ENCODE peak calls at places on chromosomes 2 and 18, in six cellular contexts. Y is esophagus squamous epithelium, Q is epithelial cell of esophagus, R is PC-9, Z is cardiac muscle cell, H is Caco-2. W is an unnamed sample.

GRCh38 chr2:196176142-196176738 is 4.9 kb upstream of the STK17B start:
- DNase-seq in R (no peak), Q (no peak), H (no peak), Y (peak; percentile 13), Z (no peak), W (no peak)

GRCh38 chr2:95356821-95357700 is 45.4 kb upstream of the FAHD2A start:
- DNase-seq in Z (no peak), Y (no peak), H (no peak), R (no peak), Q (no peak), W (no peak)

GRCh38 chr2:182049783-182050182 is 64.1 kb downstream of the PPP1R1C start:
- DNase-seq in Z (peak; percentile 28), Q (no peak), Y (no peak), H (no peak), R (no peak), W (no peak)

GRCh38 chr2:222283634-222284033 is 15.2 kb downstream of the PAX3 start:
- DNase-seq in Q (no peak), H (no peak), Z (no peak), R (no peak), Y (no peak), W (no peak)

GRCh38 chr2:108853421-108853820 is 66.8 kb downstream of the CCDC138 start:
- DNase-seq in Y (no peak), R (peak; percentile 44), Z (peak; percentile 28), Q (no peak), H (no peak), W (no peak)

GRCh38 chr2:123359636-123360035 is 665.5 kb upstream of the CNTNAP5 start:
- DNase-seq in Z (no peak), Y (no peak), Q (peak; percentile 18), H (no peak), R (no peak), W (no peak)

GRCh38 chr2:71526975-71527374 is 73.6 kb downstream of the DYSF start:
- DNase-seq in Y (no peak), R (no peak), Z (no peak), H (no peak), Q (no peak), W (no peak)

GRCh38 chr2:157470321-157470720 is 26.4 kb upstream of the CYTIP start:
- DNase-seq in R (no peak), Q (no peak), Z (no peak), Y (no peak), H (no peak), W (no peak)

GRCh38 chr2:66433945-66434678 is 813 bp upstream of the MEIS1 start:
- DNase-seq in Z (peak; percentile 87), Y (no peak), H (peak; percentile 74), R (peak; percentile 52), Q (peak; percentile 81), W (peak; percentile 43)

GRCh38 chr18:77102246-77103040 is 30.1 kb downstream of the MBP start:
- DNase-seq in R (peak; percentile 74), Y (no peak), Z (peak; percentile 81), Q (peak; percentile 53), H (no peak), W (no peak)

GRCh38 chr2:24970483-24971299 is 1.1 kb downstream of the DNAJC27 start:
- DNase-seq in R (no peak), Q (peak; percentile 27), H (no peak), Z (peak; percentile 51), Y (no peak), W (peak; percentile 18)

DNA sequence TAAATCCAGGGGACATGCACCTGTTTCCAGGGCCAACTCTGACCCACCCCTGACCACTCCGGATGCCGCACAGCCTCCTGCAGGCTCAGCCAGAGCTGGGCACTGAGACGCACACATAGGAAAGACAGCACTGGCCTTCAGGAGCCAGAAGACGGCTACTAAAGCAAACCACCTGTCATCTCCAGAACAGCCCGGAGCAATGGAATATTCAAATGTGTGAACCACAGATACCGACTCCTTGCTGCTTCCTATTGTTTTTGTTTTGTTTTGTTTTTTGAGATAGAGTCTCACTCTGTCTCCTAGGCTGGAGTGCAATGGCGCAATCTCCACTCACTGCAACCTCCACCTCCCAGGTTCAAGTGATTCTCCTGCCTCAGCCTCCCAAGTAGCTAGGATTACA is 94.0 kb downstream of the LAMA1 start:
- DNase-seq in Q (no peak), R (no peak), Y (no peak), Z (no peak), H (no peak), W (no peak)
- H3K4me3 ChIP-seq in Q (no peak overlapping the region), R (no peak overlapping the region), Y (no peak overlapping the region), Z (no peak overlapping the region), H (no peak overlapping the region), W (no peak overlapping the region)

GRCh38 chr2:121185111-121185510 is 99.9 kb downstream of the TFCP2L1 start:
- DNase-seq in Z (no peak), Q (no peak), Y (no peak), H (no peak), R (no peak), W (no peak)

GRCh38 chr2:121186261-121186660 is 98.7 kb downstream of the TFCP2L1 start:
- DNase-seq in Z (no peak), Q (no peak), H (no peak), Y (no peak), R (no peak), W (no peak)

GRCh38 chr2:121185571-121186074 is 99.4 kb downstream of the TFCP2L1 start:
- DNase-seq in Q (peak; percentile 57), H (no peak), R (peak; percentile 89), Y (no peak), Z (no peak), W (no peak)

GRCh38 chr2:121182520-121182919 is 102.5 kb downstream of the TFCP2L1 start:
- DNase-seq in R (no peak), Z (no peak), Q (peak; percentile 61), Y (no peak), H (no peak), W (no peak)

DNA sequence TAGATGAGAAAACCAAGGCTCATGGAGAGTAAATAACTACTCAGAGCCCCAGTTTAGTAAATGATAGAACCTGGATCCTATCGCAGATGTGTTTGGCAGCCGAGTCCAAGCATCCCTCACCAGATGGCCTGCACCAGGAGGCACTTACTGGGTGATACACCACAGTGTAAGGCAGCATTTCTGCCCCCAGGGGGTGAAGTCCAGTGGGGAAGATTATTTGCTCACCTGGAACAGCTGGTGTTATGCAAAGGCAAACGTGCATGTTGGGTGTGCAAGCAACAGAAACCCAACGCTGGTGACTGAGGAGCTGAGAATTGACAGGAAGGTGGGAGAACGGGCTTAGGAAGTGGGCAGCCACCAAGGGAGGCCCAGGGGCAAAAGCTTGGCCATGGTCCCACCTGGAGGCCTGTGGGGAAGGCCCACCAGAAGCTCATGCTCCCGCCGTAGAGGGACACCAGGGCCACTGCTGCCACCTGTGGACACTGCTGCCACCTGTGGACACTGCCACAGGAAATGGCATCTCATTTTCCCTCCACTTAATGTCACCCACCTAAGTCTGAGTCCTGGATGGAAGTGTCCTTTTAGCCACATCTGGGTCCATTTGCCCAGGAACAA is 100.6 kb downstream of the TFCP2L1 start:
- DNase-seq in Q (no peak), R (no peak), Y (no peak), Z (no peak), H (peak; percentile 65), W (no peak)
- TF ChIP-seq CTCF in Q (peak; percentile 4), R (no peak), Y (no peak), Z (no peak), H (peak; percentile 32), W (no peak)

DNA sequence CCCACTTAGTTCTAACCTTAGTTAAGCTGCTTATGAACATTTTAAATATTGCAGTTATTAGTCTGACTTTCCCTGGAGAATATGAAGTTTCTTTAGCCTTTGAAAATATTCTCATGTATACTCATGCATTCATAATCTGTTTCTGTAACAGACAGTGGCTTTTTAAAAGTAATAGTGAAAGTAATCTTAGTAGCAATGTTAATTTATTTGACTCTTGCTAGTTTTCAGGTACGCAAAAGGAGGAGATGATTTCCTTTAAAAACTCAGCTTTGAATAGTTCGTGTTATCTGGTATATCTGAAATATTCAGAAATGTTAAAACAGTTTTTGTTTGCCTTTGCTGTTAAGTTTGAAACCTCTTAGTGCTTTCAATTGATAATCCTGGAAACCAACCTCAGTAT is 3.8 kb downstream of the ANKRD12 start:
- DNase-seq in H (no peak), Z (no peak), Y (no peak), Q (no peak), R (no peak), W (no peak)
- H3K4me3 ChIP-seq in H (no peak overlapping the region), Z (no peak overlapping the region), Y (peak overlapping the region; percentile 2), Q (no peak overlapping the region), R (no peak overlapping the region), W (peak overlapping the region; percentile 78)

GRCh38 chr2:133641942-133642341 is 73.7 kb upstream of the NCKAP5 start:
- DNase-seq in R (no peak), Z (no peak), Y (no peak), H (no peak), Q (no peak), W (no peak)

GRCh38 chr2:133642831-133643230 is 74.6 kb upstream of the NCKAP5 start:
- DNase-seq in Q (no peak), Y (no peak), R (no peak), H (no peak), Z (peak; percentile 34), W (no peak)

GRCh38 chr2:133640103-133640502 is 71.8 kb upstream of the NCKAP5 start:
- DNase-seq in R (no peak), Y (no peak), Z (no peak), Q (peak; percentile 27), H (no peak), W (no peak)

GRCh38 chr2:133643822-133644221 is 75.6 kb upstream of the NCKAP5 start:
- DNase-seq in Y (no peak), R (no peak), Q (no peak), H (no peak), Z (no peak), W (no peak)

DNA sequence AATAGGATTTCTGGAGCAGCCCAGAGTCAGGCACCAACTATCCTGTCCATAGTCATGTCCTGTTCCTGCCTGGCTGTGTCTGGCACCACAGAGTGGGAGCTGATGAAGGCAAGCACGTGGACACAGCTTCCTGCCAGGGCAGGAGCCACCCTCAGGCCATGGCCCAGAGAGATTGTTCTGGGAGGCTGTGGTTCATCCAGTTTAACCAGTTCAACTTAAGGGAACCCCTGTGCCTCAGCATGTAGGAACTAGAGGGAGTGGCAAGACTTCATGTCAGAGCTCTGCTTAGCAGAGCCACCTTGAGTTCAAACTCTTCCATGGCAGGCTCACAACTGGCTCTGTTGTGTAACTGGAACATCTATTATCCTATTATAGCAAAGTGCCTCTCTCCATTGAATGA is 73.2 kb upstream of the NCKAP5 start:
- DNase-seq in Q (peak; percentile 99), Z (no peak), Y (no peak), H (peak; percentile 81), R (peak; percentile 55), W (no peak)
- TF ChIP-seq CTCF in Q (peak; percentile 91), Z (no peak), Y (peak; percentile 42), H (peak; percentile 52), R (no peak), W (peak; percentile 53)